ENCODE peak calls at places on chromosomes 5 and 9, in five cellular contexts. R is PC-9, X is aorta, F is astrocyte, W is heart right ventricle. S is an unnamed sample.

GRCh38 chr5:43602818-43603534 is at the start of gene NNT:
- DNase-seq in R (peak; percentile 60), X (peak; percentile 94), F (peak; percentile 26), W (peak; percentile 77), S (peak; percentile 77)

GRCh38 chr9:116151966-116152381 is 1.6 kb upstream of the PAPPA start:
- DNase-seq in R (no peak), X (no peak), F (peak; percentile 92), W (no peak), S (no peak)

GRCh38 chr5:135242021-135242480 is 157.0 kb downstream of the MACROH2A1 start:
- DNase-seq in R (no peak), X (no peak), F (peak; percentile 69), W (no peak), S (no peak)

GRCh38 chr9:130834371-130835311 is at the start of gene ABL1:
- DNase-seq in R (peak; percentile 58), X (peak; percentile 91), F (peak; percentile 84), W (peak; percentile 84), S (peak; percentile 52)

GRCh38 chr9:87447547-87448432 is 49.9 kb upstream of the DAPK1 start:
- DNase-seq in R (no peak), X (no peak), F (no peak), W (no peak), S (no peak)

GRCh38 chr9:116837038-116837998 is 150.2 kb downstream of the TRIM32 start:
- DNase-seq in R (peak; percentile 86), X (no peak), F (no peak), W (no peak), S (peak; percentile 43)

GRCh38 chr5:111427762-111428161 is 84.6 kb downstream of the STARD4 start:
- DNase-seq in R (no peak), X (no peak), F (no peak), W (no peak), S (no peak)

GRCh38 chr5:133425183-133425582 is 187.2 kb downstream of the FSTL4 start:
- DNase-seq in R (no peak), X (no peak), F (no peak), W (no peak), S (no peak)

GRCh38 chr5:59358497-59358896 is 535.0 kb downstream of the PDE4D start:
- DNase-seq in R (no peak), X (no peak), F (peak; percentile 52), W (peak; percentile 12), S (no peak)

GRCh38 chr9:121992571-121993212 is 100.4 kb downstream of the TTLL11 start:
- DNase-seq in R (peak; percentile 55), X (no peak), F (peak; percentile 45), W (peak; percentile 67), S (peak; percentile 74)

GRCh38 chr5:25975881-25976280 is 1062.5 kb downstream of the CDH9 start:
- DNase-seq in R (no peak), X (no peak), F (no peak), W (no peak), S (no peak)

GRCh38 chr5:76257897-76258296 is 145.2 kb upstream of the IQGAP2 start:
- DNase-seq in R (no peak), X (no peak), F (no peak), W (no peak), S (no peak)

GRCh38 chr9:26955921-26956886 is at the start of gene IFT74:
- DNase-seq in R (peak; percentile 87), X (peak; percentile 99), F (peak; percentile 95), W (peak; percentile 99), S (peak; percentile 99)

GRCh38 chr9:104553261-104553660 is 15.7 kb upstream of the OR13C8 start:
- DNase-seq in R (no peak), X (no peak), F (no peak), W (no peak), S (no peak)

GRCh38 chr5:149749481-149750365 is 19.6 kb downstream of the PPARGC1B start:
- DNase-seq in R (peak; percentile 48), X (no peak), F (peak; percentile 23), W (no peak), S (no peak)

GRCh38 chr9:18799420-18799819 is 233.6 kb downstream of the SAXO1 start:
- DNase-seq in R (no peak), X (no peak), F (peak; percentile 6), W (no peak), S (no peak)

GRCh38 chr9:120358877-120359276 is 221.1 kb downstream of the CDK5RAP2 start:
- DNase-seq in R (no peak), X (no peak), F (no peak), W (no peak), S (no peak)

GRCh38 chr5:96520345-96520744 is 87.3 kb upstream of the PCSK1 start:
- DNase-seq in R (no peak), X (no peak), F (no peak), W (no peak), S (no peak)

GRCh38 chr9:95167998-95168397 is 149.5 kb downstream of the FANCC start:
- DNase-seq in R (peak; percentile 47), X (no peak), F (peak; percentile 82), W (peak; percentile 72), S (peak; percentile 40)

GRCh38 chr5:157248771-157249475 is 17.0 kb upstream of the CYFIP2 start:
- DNase-seq in R (no peak), X (no peak), F (no peak), W (no peak), S (no peak)

GRCh38 chr9:33137271-33137670 is 29.9 kb downstream of the B4GALT1 start:
- DNase-seq in R (no peak), X (no peak), F (no peak), W (no peak), S (no peak)

GRCh38 chr5:16536246-16536645 is 70.6 kb upstream of the ZNF622 start:
- DNase-seq in R (peak; percentile 77), X (no peak), F (peak; percentile 53), W (no peak), S (no peak)

GRCh38 chr5:172501708-172502379 is 47.5 kb upstream of the SH3PXD2B start:
- DNase-seq in R (no peak), X (peak; percentile 17), F (no peak), W (peak; percentile 1), S (peak; percentile 2)

GRCh38 chr9:129740174-129740573 is 12.7 kb downstream of the PTGES start:
- DNase-seq in R (no peak), X (no peak), F (no peak), W (no peak), S (no peak)

GRCh38 chr5:94618493-94619328 is at the start of the genes KIAA0825 and SLF1:
- DNase-seq in R (peak; percentile 80), X (peak; percentile 95), F (peak; percentile 82), W (peak; percentile 85), S (peak; percentile 89)

GRCh38 chr9:117354252-117354847 is 60.5 kb downstream of the ASTN2 start:
- DNase-seq in R (no peak), X (no peak), F (no peak), W (no peak), S (no peak)

GRCh38 chr9:784916-785315 is 56.6 kb upstream of the DMRT1 start:
- DNase-seq in R (no peak), X (no peak), F (no peak), W (no peak), S (no peak)

GRCh38 chr9:111955048-111955447 is 58.4 kb downstream of the UGCG start:
- DNase-seq in R (no peak), X (no peak), F (no peak), W (no peak), S (no peak)

DNA sequence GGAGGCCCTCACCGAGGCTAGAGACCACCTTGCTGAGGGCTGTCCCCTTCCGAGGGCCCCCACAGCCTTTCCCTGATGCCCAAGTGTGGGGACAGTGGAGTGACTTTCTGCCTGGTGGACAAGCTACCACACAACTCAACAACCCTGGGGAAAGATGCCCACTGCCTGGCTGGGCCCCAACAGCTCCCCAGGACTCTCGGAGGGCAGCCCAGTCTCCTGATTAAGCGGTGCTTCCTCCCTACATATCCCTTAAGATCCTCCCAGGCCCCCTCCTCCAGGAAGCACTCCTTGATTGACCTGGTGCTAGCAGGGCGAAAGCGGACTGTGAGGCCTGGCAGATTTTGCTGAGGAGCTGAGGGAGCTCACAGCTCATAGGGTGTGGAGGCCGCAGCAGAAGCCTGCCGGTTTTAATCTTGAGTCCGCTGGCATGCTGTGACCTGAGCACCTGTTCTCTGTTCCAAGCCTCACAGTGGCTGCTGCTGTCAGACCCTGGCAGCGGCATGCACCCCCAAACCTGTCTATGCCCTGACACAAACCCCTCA is 2.2 kb downstream of the NSMF start:
- DNase-seq in R (no peak), X (peak; percentile 70), F (no peak), W (no peak), S (no peak)
- H3K4me1 ChIP-seq in R (peaks cover 4% of the 10 kb centered on the region), X (peaks cover 4% of the 10 kb centered on the region), F (peaks cover 48% of the 10 kb centered on the region), W (peaks cover 39% of the 10 kb centered on the region), S (peaks cover 12% of the 10 kb centered on the region)

GRCh38 chr5:42360641-42361320 is 62.5 kb upstream of the GHR start:
- DNase-seq in R (peak; percentile 33), X (no peak), F (no peak), W (no peak), S (no peak)
- H3K4me1 ChIP-seq in R (no peaks in the 10 kb centered on the region), X (no peaks in the 10 kb centered on the region), F (no peaks in the 10 kb centered on the region), W (no peaks in the 10 kb centered on the region), S (no peaks in the 10 kb centered on the region)

GRCh38 chr5:14237313-14238086 is 94.4 kb downstream of the TRIO start:
- DNase-seq in R (no peak), X (no peak), F (peak; percentile 35), W (no peak), S (no peak)

GRCh38 chr5:14238272-14238671 is 95.1 kb downstream of the TRIO start:
- DNase-seq in R (no peak), X (no peak), F (no peak), W (no peak), S (no peak)

GRCh38 chr5:14240366-14240765 is 97.2 kb downstream of the TRIO start:
- DNase-seq in R (no peak), X (no peak), F (peak; percentile 36), W (no peak), S (no peak)

GRCh38 chr5:14239404-14239803 is 96.3 kb downstream of the TRIO start:
- DNase-seq in R (no peak), X (no peak), F (no peak), W (no peak), S (no peak)

GRCh38 chr5:14239951-14240350 is 96.8 kb downstream of the TRIO start:
- DNase-seq in R (no peak), X (no peak), F (no peak), W (no peak), S (no peak)
- H3K4me1 ChIP-seq in R (peaks cover 24% of the 10 kb centered on the region), X (peaks cover 5% of the 10 kb centered on the region), F (peaks cover 40% of the 10 kb centered on the region), W (peaks cover 55% of the 10 kb centered on the region), S (no peaks in the 10 kb centered on the region)

GRCh38 chr9:137307255-137308101 is 5.4 kb upstream of the NRARP start:
- DNase-seq in R (no peak), X (peak; percentile 74), F (no peak), W (no peak), S (no peak)
- H3K4me1 ChIP-seq in R (peaks cover 38% of the 10 kb centered on the region), X (no peaks in the 10 kb centered on the region), F (peaks cover 13% of the 10 kb centered on the region), W (peaks cover 67% of the 10 kb centered on the region), S (peaks cover 46% of the 10 kb centered on the region)

GRCh38 chr9:136626066-136626725 is 36.5 kb upstream of the EGFL7 start:
- DNase-seq in R (no peak), X (no peak), F (no peak), W (no peak), S (no peak)
- H3K4me1 ChIP-seq in R (no peaks in the 10 kb centered on the region), X (no peaks in the 10 kb centered on the region), F (peaks cover 7% of the 10 kb centered on the region), W (peaks cover 55% of the 10 kb centered on the region), S (peaks cover 7% of the 10 kb centered on the region)

S was measured in prostate gland.